ENCODE peak calls at places on chromosomes 5 and 9, in seven cellular contexts. One of them, this sample, is unnamed.

GRCh38 chr9:107249131-107249533 is 33.9 kb upstream of the RAD23B start:
- DNase-seq in MCF 10A: peak
- DNase-seq in heart right ventricle: no peak
- DNase-seq in lower leg skin: no peak
- DNase-seq in HFFc6: no peak
- DNase-seq in AG04450: no peak
- DNase-seq in endothelial cell: no peak
- DNase-seq in this sample: no peak

GRCh38 chr5:147935032-147935431 is 28.7 kb upstream of the C5orf46 start:
- DNase-seq in endothelial cell: peak
- DNase-seq in heart right ventricle: no peak
- DNase-seq in AG04450: no peak
- DNase-seq in MCF 10A: peak
- DNase-seq in HFFc6: no peak
- DNase-seq in lower leg skin: no peak
- DNase-seq in this sample: no peak

GRCh38 chr5:147830035-147830434 is 1.4 kb downstream of the SPINK1 start:
- DNase-seq in HFFc6: no peak
- DNase-seq in lower leg skin: no peak
- DNase-seq in heart right ventricle: no peak
- DNase-seq in AG04450: no peak
- DNase-seq in endothelial cell: no peak
- DNase-seq in MCF 10A: no peak
- DNase-seq in this sample: no peak

GRCh38 chr5:124194282-124194681 is 552.2 kb downstream of the ZNF608 start:
- DNase-seq in endothelial cell: no peak
- DNase-seq in heart right ventricle: no peak
- DNase-seq in HFFc6: no peak
- DNase-seq in lower leg skin: no peak
- DNase-seq in MCF 10A: no peak
- DNase-seq in AG04450: no peak
- DNase-seq in this sample: no peak

GRCh38 chr5:41347569-41347968 is 134.2 kb upstream of the C6 start:
- DNase-seq in lower leg skin: no peak
- DNase-seq in AG04450: no peak
- DNase-seq in HFFc6: no peak
- DNase-seq in MCF 10A: peak
- DNase-seq in endothelial cell: no peak
- DNase-seq in heart right ventricle: no peak
- DNase-seq in this sample: no peak

GRCh38 chr5:102759700-102760099 is 4.6 kb downstream of the PAM start:
- DNase-seq in lower leg skin: no peak
- DNase-seq in endothelial cell: no peak
- DNase-seq in AG04450: no peak
- DNase-seq in MCF 10A: no peak
- DNase-seq in HFFc6: no peak
- DNase-seq in heart right ventricle: no peak
- DNase-seq in this sample: no peak

GRCh38 chr9:113471143-113471542 is 7.6 kb downstream of the RGS3 start:
- DNase-seq in endothelial cell: no peak
- DNase-seq in MCF 10A: no peak
- DNase-seq in lower leg skin: no peak
- DNase-seq in AG04450: no peak
- DNase-seq in HFFc6: no peak
- DNase-seq in heart right ventricle: no peak
- DNase-seq in this sample: peak

GRCh38 chr9:88976888-88977257 is 14.4 kb upstream of the S1PR3 start:
- DNase-seq in heart right ventricle: no peak
- DNase-seq in HFFc6: no peak
- DNase-seq in endothelial cell: no peak
- DNase-seq in lower leg skin: no peak
- DNase-seq in AG04450: no peak
- DNase-seq in MCF 10A: no peak
- DNase-seq in this sample: peak

GRCh38 chr9:19028835-19029451 is 4.1 kb downstream of the SAXO1 start:
- DNase-seq in AG04450: peak
- DNase-seq in MCF 10A: peak
- DNase-seq in HFFc6: peak
- DNase-seq in heart right ventricle: peak
- DNase-seq in lower leg skin: peak
- DNase-seq in endothelial cell: peak
- DNase-seq in this sample: no peak

GRCh38 chr9:122180633-122181032 is 20.9 kb downstream of the MORN5 start:
- DNase-seq in endothelial cell: no peak
- DNase-seq in AG04450: peak
- DNase-seq in HFFc6: peak
- DNase-seq in MCF 10A: peak
- DNase-seq in heart right ventricle: no peak
- DNase-seq in lower leg skin: no peak
- DNase-seq in this sample: no peak

GRCh38 chr5:98755406-98755805 is 18.1 kb upstream of the RGMB start:
- DNase-seq in endothelial cell: no peak
- DNase-seq in AG04450: no peak
- DNase-seq in lower leg skin: no peak
- DNase-seq in MCF 10A: peak
- DNase-seq in HFFc6: peak
- DNase-seq in heart right ventricle: no peak
- DNase-seq in this sample: no peak

GRCh38 chr9:109168170-109168569 is 1.1 kb upstream of the FRRS1L start:
- DNase-seq in lower leg skin: no peak
- DNase-seq in MCF 10A: no peak
- DNase-seq in endothelial cell: no peak
- DNase-seq in AG04450: no peak
- DNase-seq in HFFc6: no peak
- DNase-seq in heart right ventricle: no peak
- DNase-seq in this sample: no peak

GRCh38 chr5:9861664-9862256 is 231.6 kb upstream of the TAS2R1 start:
- DNase-seq in heart right ventricle: no peak
- DNase-seq in AG04450: no peak
- DNase-seq in lower leg skin: no peak
- DNase-seq in HFFc6: peak
- DNase-seq in endothelial cell: no peak
- DNase-seq in MCF 10A: no peak
- DNase-seq in this sample: no peak

GRCh38 chr5:38997579-38997978 is 76.6 kb downstream of the RICTOR start:
- DNase-seq in MCF 10A: no peak
- DNase-seq in AG04450: no peak
- DNase-seq in HFFc6: no peak
- DNase-seq in heart right ventricle: no peak
- DNase-seq in lower leg skin: no peak
- DNase-seq in endothelial cell: no peak
- DNase-seq in this sample: no peak

GRCh38 chr9:108083796-108084352 is 594.3 kb upstream of the KLF4 start:
- DNase-seq in endothelial cell: no peak
- DNase-seq in MCF 10A: peak
- DNase-seq in HFFc6: no peak
- DNase-seq in AG04450: no peak
- DNase-seq in lower leg skin: peak
- DNase-seq in heart right ventricle: peak
- DNase-seq in this sample: no peak

GRCh38 chr5:73747696-73748380 is 121.8 kb downstream of the ARHGEF28 start:
- DNase-seq in HFFc6: no peak
- DNase-seq in endothelial cell: no peak
- DNase-seq in AG04450: no peak
- DNase-seq in MCF 10A: no peak
- DNase-seq in lower leg skin: no peak
- DNase-seq in heart right ventricle: no peak
- DNase-seq in this sample: no peak

GRCh38 chr9:86073839-86074238 is 25.5 kb downstream of the GOLM1 start:
- DNase-seq in heart right ventricle: no peak
- DNase-seq in HFFc6: no peak
- DNase-seq in AG04450: no peak
- DNase-seq in endothelial cell: no peak
- DNase-seq in MCF 10A: no peak
- DNase-seq in lower leg skin: no peak
- DNase-seq in this sample: no peak

GRCh38 chr9:91750343-91750742 is 199.7 kb downstream of the ROR2 start:
- DNase-seq in MCF 10A: no peak
- DNase-seq in lower leg skin: no peak
- DNase-seq in heart right ventricle: no peak
- DNase-seq in AG04450: no peak
- DNase-seq in endothelial cell: no peak
- DNase-seq in HFFc6: peak
- DNase-seq in this sample: no peak

GRCh38 chr5:76402251-76402879 is 720 bp upstream of the IQGAP2 start:
- DNase-seq in MCF 10A: peak
- DNase-seq in heart right ventricle: peak
- DNase-seq in AG04450: no peak
- DNase-seq in lower leg skin: peak
- DNase-seq in endothelial cell: peak
- DNase-seq in HFFc6: no peak
- DNase-seq in this sample: no peak

GRCh38 chr9:111728617-111729366 is 65.9 kb downstream of the SHOC1 start:
- DNase-seq in AG04450: peak
- DNase-seq in lower leg skin: no peak
- DNase-seq in MCF 10A: peak
- DNase-seq in heart right ventricle: no peak
- DNase-seq in HFFc6: peak
- DNase-seq in endothelial cell: no peak
- DNase-seq in this sample: no peak

GRCh38 chr9:89999534-90000370 is 394.9 kb downstream of the GADD45G start:
- DNase-seq in AG04450: no peak
- DNase-seq in HFFc6: no peak
- DNase-seq in lower leg skin: peak
- DNase-seq in heart right ventricle: peak
- DNase-seq in endothelial cell: no peak
- DNase-seq in MCF 10A: peak
- DNase-seq in this sample: no peak

GRCh38 chr5:139747583-139748504 is 47.8 kb upstream of the PSD2 start:
- DNase-seq in endothelial cell: no peak
- DNase-seq in lower leg skin: no peak
- DNase-seq in MCF 10A: no peak
- DNase-seq in HFFc6: no peak
- DNase-seq in heart right ventricle: peak
- DNase-seq in AG04450: no peak
- DNase-seq in this sample: no peak

GRCh38 chr5:84393969-84394368 is 9.3 kb upstream of the EDIL3 start:
- DNase-seq in AG04450: no peak
- DNase-seq in lower leg skin: no peak
- DNase-seq in MCF 10A: peak
- DNase-seq in endothelial cell: no peak
- DNase-seq in heart right ventricle: no peak
- DNase-seq in HFFc6: no peak
- DNase-seq in this sample: no peak
- TF ChIP-seq CTCF in AG04450: no peak
- TF ChIP-seq CTCF in lower leg skin: no peak
- TF ChIP-seq CTCF in MCF 10A: no peak
- TF ChIP-seq CTCF in endothelial cell: no peak
- TF ChIP-seq CTCF in heart right ventricle: no peak
- TF ChIP-seq CTCF in HFFc6: no peak
- TF ChIP-seq CTCF in this sample: no peak

DNA sequence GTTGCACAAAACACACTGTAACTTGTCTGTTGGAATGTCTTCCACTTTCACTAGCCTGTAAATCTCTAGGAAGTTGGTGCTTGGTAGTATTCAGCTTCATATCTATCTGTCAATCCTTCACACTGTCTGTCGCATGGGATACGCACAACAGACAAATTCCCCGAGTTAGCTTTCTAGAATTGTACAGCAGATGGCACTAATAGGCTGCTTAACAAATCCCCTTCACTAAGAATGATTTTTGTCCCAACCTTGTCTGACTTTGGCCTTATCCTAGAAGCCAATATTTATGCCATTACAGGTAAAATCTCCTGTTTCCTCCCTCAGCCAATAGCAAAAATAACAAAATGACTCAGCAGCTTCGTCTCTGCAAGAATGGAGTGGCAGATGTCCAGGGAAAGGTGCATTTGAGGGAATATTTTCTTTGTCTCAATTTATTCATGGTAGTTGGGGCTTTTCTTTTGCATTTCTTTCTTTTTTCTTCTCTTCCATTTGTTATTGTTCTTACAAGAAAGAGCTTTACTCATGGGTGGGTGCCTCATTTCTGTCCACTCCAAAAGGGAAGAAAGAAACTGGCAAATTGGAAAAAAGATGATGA is 3.1 kb downstream of the NUDT2 start:
- DNase-seq in MCF 10A: peak
- DNase-seq in HFFc6: peak
- DNase-seq in endothelial cell: peak
- DNase-seq in AG04450: no peak
- DNase-seq in heart right ventricle: no peak
- DNase-seq in lower leg skin: no peak
- DNase-seq in this sample: no peak
- TF ChIP-seq CTCF in MCF 10A: peak
- TF ChIP-seq CTCF in HFFc6: peak
- TF ChIP-seq CTCF in endothelial cell: no peak
- TF ChIP-seq CTCF in AG04450: peak
- TF ChIP-seq CTCF in heart right ventricle: peak
- TF ChIP-seq CTCF in lower leg skin: no peak
- TF ChIP-seq CTCF in this sample: peak

DNA sequence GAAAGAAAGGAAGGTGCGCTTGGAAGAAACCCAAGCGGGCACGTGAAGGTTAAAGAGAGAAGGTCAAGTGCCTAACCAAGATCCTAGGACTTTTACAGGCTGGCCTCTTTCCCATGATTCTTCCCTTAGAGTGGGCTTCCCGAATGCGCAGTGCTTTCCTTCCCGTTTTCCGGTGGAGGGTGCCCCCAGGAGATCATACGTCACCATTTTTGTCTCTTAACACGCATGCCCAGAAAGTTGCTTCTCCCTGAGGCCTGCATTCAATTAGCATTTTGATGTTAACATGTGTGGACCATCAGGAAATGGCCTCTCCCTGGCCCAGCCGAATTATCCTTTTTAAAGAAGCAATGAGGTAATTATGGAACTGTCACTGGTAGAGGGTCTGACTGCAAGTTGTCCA is 1.9 kb upstream of the RUSC2 start:
- DNase-seq in lower leg skin: no peak
- DNase-seq in AG04450: no peak
- DNase-seq in MCF 10A: no peak
- DNase-seq in HFFc6: no peak
- DNase-seq in heart right ventricle: peak
- DNase-seq in endothelial cell: no peak
- DNase-seq in this sample: no peak
- TF ChIP-seq CTCF in lower leg skin: no peak
- TF ChIP-seq CTCF in AG04450: no peak
- TF ChIP-seq CTCF in MCF 10A: no peak
- TF ChIP-seq CTCF in HFFc6: no peak
- TF ChIP-seq CTCF in heart right ventricle: no peak
- TF ChIP-seq CTCF in endothelial cell: no peak
- TF ChIP-seq CTCF in this sample: no peak

GRCh38 chr5:168313596-168314204 is 22.3 kb downstream of the WWC1 start:
- DNase-seq in HFFc6: no peak
- DNase-seq in lower leg skin: no peak
- DNase-seq in endothelial cell: no peak
- DNase-seq in heart right ventricle: no peak
- DNase-seq in MCF 10A: no peak
- DNase-seq in AG04450: no peak
- DNase-seq in this sample: no peak

GRCh38 chr5:168308976-168309598 is 17.6 kb downstream of the WWC1 start:
- DNase-seq in HFFc6: no peak
- DNase-seq in lower leg skin: no peak
- DNase-seq in AG04450: no peak
- DNase-seq in heart right ventricle: no peak
- DNase-seq in endothelial cell: no peak
- DNase-seq in MCF 10A: no peak
- DNase-seq in this sample: no peak

GRCh38 chr5:168307925-168308584 is 16.6 kb downstream of the WWC1 start:
- DNase-seq in HFFc6: no peak
- DNase-seq in endothelial cell: no peak
- DNase-seq in AG04450: no peak
- DNase-seq in MCF 10A: no peak
- DNase-seq in heart right ventricle: no peak
- DNase-seq in lower leg skin: no peak
- DNase-seq in this sample: no peak

GRCh38 chr5:168312606-168313297 is 21.3 kb downstream of the WWC1 start:
- DNase-seq in MCF 10A: peak
- DNase-seq in endothelial cell: no peak
- DNase-seq in HFFc6: no peak
- DNase-seq in AG04450: no peak
- DNase-seq in heart right ventricle: no peak
- DNase-seq in lower leg skin: no peak
- DNase-seq in this sample: no peak

GRCh38 chr5:168311061-168311566 is 19.7 kb downstream of the WWC1 start:
- DNase-seq in lower leg skin: no peak
- DNase-seq in AG04450: no peak
- DNase-seq in HFFc6: no peak
- DNase-seq in heart right ventricle: no peak
- DNase-seq in endothelial cell: no peak
- DNase-seq in MCF 10A: peak
- DNase-seq in this sample: no peak
- TF ChIP-seq CTCF in lower leg skin: no peak
- TF ChIP-seq CTCF in AG04450: peak
- TF ChIP-seq CTCF in HFFc6: no peak
- TF ChIP-seq CTCF in heart right ventricle: no peak
- TF ChIP-seq CTCF in endothelial cell: no peak
- TF ChIP-seq CTCF in MCF 10A: no peak
- TF ChIP-seq CTCF in this sample: no peak

This sample was measured in type B pancreatic cell.